ENCODE peak calls at places on chromosome 12, in five cellular contexts. One of them, this sample, is unnamed.

GRCh38 chr12:113040722-113041168 is 15.8 kb upstream of the DTX1 start:
- DNase-seq in GM12878: no peak
- DNase-seq in HepG2: peak; percentile 32
- DNase-seq in SK-N-SH: no peak
- DNase-seq in A549: peak; percentile 39
- DNase-seq in this sample: no peak

GRCh38 chr12:121767525-121768016 is 25.9 kb downstream of the RHOF start:
- DNase-seq in HepG2: no peak
- DNase-seq in SK-N-SH: peak; percentile 94
- DNase-seq in A549: no peak
- DNase-seq in GM12878: no peak
- DNase-seq in this sample: no peak

GRCh38 chr12:75666980-75667359 is 155.6 kb upstream of the KRR1 start:
- DNase-seq in A549: no peak
- DNase-seq in GM12878: no peak
- DNase-seq in HepG2: peak; percentile 75
- DNase-seq in SK-N-SH: no peak
- DNase-seq in this sample: no peak

GRCh38 chr12:108643941-108644742 is 10.4 kb upstream of the SELPLG start:
- DNase-seq in GM12878: no peak
- DNase-seq in SK-N-SH: no peak
- DNase-seq in A549: peak; percentile 58
- DNase-seq in HepG2: no peak
- DNase-seq in this sample: no peak

GRCh38 chr12:75488553-75488952 is 8.0 kb downstream of the GLIPR1 start:
- DNase-seq in SK-N-SH: peak; percentile 24
- DNase-seq in HepG2: peak; percentile 12
- DNase-seq in GM12878: no peak
- DNase-seq in A549: peak; percentile 55
- DNase-seq in this sample: no peak

GRCh38 chr12:78726854-78727253 is 137.7 kb upstream of the SYT1 start:
- DNase-seq in A549: no peak
- DNase-seq in SK-N-SH: no peak
- DNase-seq in GM12878: no peak
- DNase-seq in HepG2: no peak
- DNase-seq in this sample: no peak

GRCh38 chr12:106342397-106343212 is 14.9 kb upstream of the POLR3B start:
- DNase-seq in SK-N-SH: no peak
- DNase-seq in HepG2: peak; percentile 39
- DNase-seq in A549: peak; percentile 25
- DNase-seq in GM12878: no peak
- DNase-seq in this sample: no peak

GRCh38 chr12:14239935-14240872 is 125.3 kb upstream of the ATF7IP start:
- DNase-seq in SK-N-SH: peak; percentile 33
- DNase-seq in A549: no peak
- DNase-seq in GM12878: peak; percentile 75
- DNase-seq in HepG2: no peak
- DNase-seq in this sample: peak; percentile 52

GRCh38 chr12:2833327-2833726 is 1.5 kb downstream of the NRIP2 start:
- DNase-seq in HepG2: no peak
- DNase-seq in SK-N-SH: no peak
- DNase-seq in GM12878: no peak
- DNase-seq in A549: no peak
- DNase-seq in this sample: no peak

GRCh38 chr12:1539135-1539534 is 55.2 kb downstream of the FBXL14 start:
- DNase-seq in SK-N-SH: no peak
- DNase-seq in GM12878: no peak
- DNase-seq in A549: no peak
- DNase-seq in HepG2: no peak
- DNase-seq in this sample: no peak
- TF ChIP-seq CHD2 in SK-N-SH: no peak
- TF ChIP-seq CHD2 in GM12878: no peak
- TF ChIP-seq CHD2 in A549: no peak
- TF ChIP-seq CHD2 in HepG2: no peak
- TF ChIP-seq CHD2 in this sample: no peak

DNA sequence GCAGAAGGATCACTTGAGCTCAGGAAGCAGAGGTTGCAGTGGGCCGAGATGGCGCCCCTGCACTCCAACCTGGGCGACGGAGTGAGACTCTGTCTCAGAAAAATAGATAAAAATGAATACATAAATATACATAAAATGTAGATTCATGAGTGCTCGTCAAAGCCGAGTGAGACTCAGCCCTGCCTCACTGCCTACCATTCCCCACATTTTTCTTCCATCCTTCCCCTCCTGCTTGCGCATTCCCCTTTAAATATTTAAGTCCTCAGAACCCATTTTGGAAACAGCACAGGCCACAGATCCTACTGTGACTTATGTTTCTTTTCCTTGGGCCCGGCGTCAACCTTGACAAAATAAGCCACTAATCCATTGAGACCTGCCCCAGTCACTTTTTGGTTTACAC is 31.9 kb upstream of the AACS start:
- DNase-seq in A549: no peak
- DNase-seq in GM12878: no peak
- DNase-seq in HepG2: no peak
- DNase-seq in SK-N-SH: no peak
- DNase-seq in this sample: no peak
- TF ChIP-seq CHD2 in A549: no peak
- TF ChIP-seq CHD2 in GM12878: no peak
- TF ChIP-seq CHD2 in HepG2: no peak
- TF ChIP-seq CHD2 in SK-N-SH: no peak
- TF ChIP-seq CHD2 in this sample: no peak

DNA sequence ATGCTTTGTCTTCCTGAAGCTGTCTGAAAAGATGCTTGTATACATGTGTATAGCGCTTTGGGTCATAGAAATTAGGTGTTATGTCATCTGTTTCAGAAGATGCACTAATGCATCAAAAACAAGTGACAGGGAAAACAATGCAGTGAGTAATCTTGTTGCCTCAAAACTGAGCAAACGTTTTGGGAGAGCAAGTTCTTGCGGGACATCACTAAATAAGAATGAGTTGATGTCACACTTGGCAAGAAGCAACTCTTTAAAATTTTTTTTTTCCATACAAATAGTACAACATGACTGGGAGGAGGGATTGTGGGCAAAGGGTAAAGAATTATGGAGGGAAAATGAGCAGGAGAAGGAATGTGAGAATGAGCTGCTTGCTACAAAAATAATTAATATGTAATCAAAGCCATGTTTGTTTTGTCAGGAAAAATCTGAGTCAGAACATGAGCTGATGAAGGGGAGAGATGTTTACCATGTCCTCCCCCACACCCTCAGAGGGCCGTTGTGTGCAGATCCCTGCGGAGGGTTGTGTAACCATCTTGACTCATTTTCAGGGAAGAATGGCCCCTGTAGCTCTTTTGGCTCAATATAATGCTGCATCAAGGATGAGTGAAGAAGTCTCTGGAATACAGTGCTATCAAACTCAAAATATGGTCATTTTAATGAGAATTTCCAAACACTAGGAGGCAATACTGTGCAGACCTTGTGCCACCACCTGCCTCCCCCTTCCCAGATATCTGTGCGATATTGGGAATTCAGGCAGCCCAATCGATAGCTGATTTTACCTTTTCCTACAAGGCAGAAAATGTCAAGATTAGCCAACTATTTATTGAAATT is 41.4 kb downstream of the BORCS5 start:
- DNase-seq in A549: peak; percentile 90
- DNase-seq in HepG2: peak; percentile 89
- DNase-seq in SK-N-SH: no peak
- DNase-seq in GM12878: no peak
- DNase-seq in this sample: no peak
- TF ChIP-seq CHD2 in A549: peak; percentile 27
- TF ChIP-seq CHD2 in HepG2: no peak
- TF ChIP-seq CHD2 in SK-N-SH: no peak
- TF ChIP-seq CHD2 in GM12878: no peak
- TF ChIP-seq CHD2 in this sample: no peak

GRCh38 chr12:47082963-47083621 is 3.3 kb upstream of the AMIGO2 start:
- DNase-seq in A549: no peak
- DNase-seq in GM12878: no peak
- DNase-seq in HepG2: no peak
- DNase-seq in SK-N-SH: no peak
- DNase-seq in this sample: no peak
- TF ChIP-seq CHD2 in A549: no peak
- TF ChIP-seq CHD2 in GM12878: no peak
- TF ChIP-seq CHD2 in HepG2: no peak
- TF ChIP-seq CHD2 in SK-N-SH: no peak
- TF ChIP-seq CHD2 in this sample: no peak

GRCh38 chr12:91327889-91328288 is 145.3 kb upstream of the DCN start:
- DNase-seq in HepG2: no peak
- DNase-seq in GM12878: no peak
- DNase-seq in SK-N-SH: no peak
- DNase-seq in A549: no peak
- DNase-seq in this sample: no peak
- TF ChIP-seq CHD2 in HepG2: no peak
- TF ChIP-seq CHD2 in GM12878: no peak
- TF ChIP-seq CHD2 in SK-N-SH: no peak
- TF ChIP-seq CHD2 in A549: no peak
- TF ChIP-seq CHD2 in this sample: no peak

GRCh38 chr12:190881-191280 is 23.1 kb downstream of the SLC6A12 start:
- DNase-seq in SK-N-SH: no peak
- DNase-seq in GM12878: no peak
- DNase-seq in A549: no peak
- DNase-seq in HepG2: no peak
- DNase-seq in this sample: no peak

GRCh38 chr12:195191-195590 is 18.8 kb downstream of the SLC6A12 start:
- DNase-seq in SK-N-SH: no peak
- DNase-seq in HepG2: no peak
- DNase-seq in A549: no peak
- DNase-seq in GM12878: no peak
- DNase-seq in this sample: no peak

GRCh38 chr12:191541-191940 is 22.4 kb downstream of the SLC6A12 start:
- DNase-seq in HepG2: no peak
- DNase-seq in GM12878: no peak
- DNase-seq in SK-N-SH: no peak
- DNase-seq in A549: no peak
- DNase-seq in this sample: no peak

GRCh38 chr12:194276-194675 is 19.7 kb downstream of the SLC6A12 start:
- DNase-seq in A549: no peak
- DNase-seq in GM12878: no peak
- DNase-seq in HepG2: no peak
- DNase-seq in SK-N-SH: no peak
- DNase-seq in this sample: no peak

GRCh38 chr12:193282-193681 is 20.7 kb downstream of the SLC6A12 start:
- DNase-seq in SK-N-SH: no peak
- DNase-seq in A549: no peak
- DNase-seq in HepG2: no peak
- DNase-seq in GM12878: no peak
- DNase-seq in this sample: no peak
- TF ChIP-seq CHD2 in SK-N-SH: no peak
- TF ChIP-seq CHD2 in A549: no peak
- TF ChIP-seq CHD2 in HepG2: no peak
- TF ChIP-seq CHD2 in GM12878: no peak
- TF ChIP-seq CHD2 in this sample: no peak